ENCODE peak calls at places on chromosomes 12 and 14, in ten cellular contexts. One of them, this sample, is unnamed.

GRCh38 chr12:59780605-59781135 is 184.8 kb downstream of the SLC16A7 start:
- DNase-seq in central memory CD4-positive, alpha-beta T cell: no peak
- DNase-seq in HFFc6: peak; percentile 22
- DNase-seq in stimulated activated CD4-positive, alpha-beta T cell treated with anti-CD3 and anti-CD28 coated beads, Interleukin-15, amount 100 ng/mL, for 24 hours: no peak
- DNase-seq in WERI-Rb-1: no peak
- DNase-seq in neural progenitor cell: peak; percentile 50
- DNase-seq in COR-L47: no peak
- DNase-seq in GM19239: no peak
- DNase-seq in erythroblast: peak; percentile 25
- DNase-seq in Panc1: no peak
- DNase-seq in this sample: peak; percentile 7

GRCh38 chr12:124553862-124554428 is 13.5 kb downstream of the NCOR2 start:
- DNase-seq in central memory CD4-positive, alpha-beta T cell: no peak
- DNase-seq in HFFc6: no peak
- DNase-seq in stimulated activated CD4-positive, alpha-beta T cell treated with anti-CD3 and anti-CD28 coated beads, Interleukin-15, amount 100 ng/mL, for 24 hours: no peak
- DNase-seq in WERI-Rb-1: no peak
- DNase-seq in neural progenitor cell: no peak
- DNase-seq in COR-L47: no peak
- DNase-seq in GM19239: no peak
- DNase-seq in erythroblast: no peak
- DNase-seq in Panc1: no peak
- DNase-seq in this sample: no peak

GRCh38 chr14:74014299-74014698 is 4.8 kb downstream of the ENTPD5 start:
- DNase-seq in central memory CD4-positive, alpha-beta T cell: no peak
- DNase-seq in HFFc6: no peak
- DNase-seq in stimulated activated CD4-positive, alpha-beta T cell treated with anti-CD3 and anti-CD28 coated beads, Interleukin-15, amount 100 ng/mL, for 24 hours: no peak
- DNase-seq in WERI-Rb-1: no peak
- DNase-seq in neural progenitor cell: no peak
- DNase-seq in COR-L47: no peak
- DNase-seq in GM19239: no peak
- DNase-seq in erythroblast: no peak
- DNase-seq in Panc1: no peak
- DNase-seq in this sample: peak; percentile 63

GRCh38 chr12:95805864-95806669 is 15.5 kb upstream of the NTN4 start:
- DNase-seq in central memory CD4-positive, alpha-beta T cell: peak; percentile 71
- DNase-seq in HFFc6: peak; percentile 100
- DNase-seq in stimulated activated CD4-positive, alpha-beta T cell treated with anti-CD3 and anti-CD28 coated beads, Interleukin-15, amount 100 ng/mL, for 24 hours: no peak
- DNase-seq in WERI-Rb-1: no peak
- DNase-seq in neural progenitor cell: no peak
- DNase-seq in COR-L47: no peak
- DNase-seq in GM19239: no peak
- DNase-seq in erythroblast: no peak
- DNase-seq in Panc1: peak; percentile 97
- DNase-seq in this sample: no peak

GRCh38 chr12:754238-754816 is 1.9 kb downstream of the WNK1 start:
- DNase-seq in central memory CD4-positive, alpha-beta T cell: peak; percentile 31
- DNase-seq in HFFc6: no peak
- DNase-seq in stimulated activated CD4-positive, alpha-beta T cell treated with anti-CD3 and anti-CD28 coated beads, Interleukin-15, amount 100 ng/mL, for 24 hours: no peak
- DNase-seq in WERI-Rb-1: peak; percentile 12
- DNase-seq in neural progenitor cell: peak; percentile 4
- DNase-seq in COR-L47: no peak
- DNase-seq in GM19239: no peak
- DNase-seq in erythroblast: peak; percentile 45
- DNase-seq in Panc1: no peak
- DNase-seq in this sample: no peak

GRCh38 chr12:97075583-97076268 is 168.7 kb downstream of the NEDD1 start:
- DNase-seq in central memory CD4-positive, alpha-beta T cell: no peak
- DNase-seq in HFFc6: no peak
- DNase-seq in stimulated activated CD4-positive, alpha-beta T cell treated with anti-CD3 and anti-CD28 coated beads, Interleukin-15, amount 100 ng/mL, for 24 hours: no peak
- DNase-seq in WERI-Rb-1: no peak
- DNase-seq in neural progenitor cell: peak; percentile 28
- DNase-seq in COR-L47: no peak
- DNase-seq in GM19239: no peak
- DNase-seq in erythroblast: no peak
- DNase-seq in Panc1: no peak
- DNase-seq in this sample: no peak

GRCh38 chr14:22837750-22838538 is 1.6 kb downstream of the MMP14 start:
- DNase-seq in central memory CD4-positive, alpha-beta T cell: no peak
- DNase-seq in HFFc6: peak; percentile 42
- DNase-seq in stimulated activated CD4-positive, alpha-beta T cell treated with anti-CD3 and anti-CD28 coated beads, Interleukin-15, amount 100 ng/mL, for 24 hours: no peak
- DNase-seq in WERI-Rb-1: no peak
- DNase-seq in neural progenitor cell: no peak
- DNase-seq in COR-L47: no peak
- DNase-seq in GM19239: peak; percentile 2
- DNase-seq in erythroblast: no peak
- DNase-seq in Panc1: no peak
- DNase-seq in this sample: no peak

GRCh38 chr12:46388427-46388992 is 15.9 kb upstream of the SLC38A2 start:
- DNase-seq in central memory CD4-positive, alpha-beta T cell: no peak
- DNase-seq in HFFc6: peak; percentile 62
- DNase-seq in stimulated activated CD4-positive, alpha-beta T cell treated with anti-CD3 and anti-CD28 coated beads, Interleukin-15, amount 100 ng/mL, for 24 hours: no peak
- DNase-seq in WERI-Rb-1: no peak
- DNase-seq in neural progenitor cell: no peak
- DNase-seq in COR-L47: no peak
- DNase-seq in GM19239: no peak
- DNase-seq in erythroblast: no peak
- DNase-seq in Panc1: no peak
- DNase-seq in this sample: no peak

GRCh38 chr12:3453266-3453862 is 37.6 kb upstream of the PRMT8 start:
- DNase-seq in central memory CD4-positive, alpha-beta T cell: no peak
- DNase-seq in HFFc6: no peak
- DNase-seq in stimulated activated CD4-positive, alpha-beta T cell treated with anti-CD3 and anti-CD28 coated beads, Interleukin-15, amount 100 ng/mL, for 24 hours: no peak
- DNase-seq in WERI-Rb-1: no peak
- DNase-seq in neural progenitor cell: no peak
- DNase-seq in COR-L47: no peak
- DNase-seq in GM19239: no peak
- DNase-seq in erythroblast: no peak
- DNase-seq in Panc1: no peak
- DNase-seq in this sample: no peak

GRCh38 chr12:92571844-92572543 is 130.8 kb upstream of the PLEKHG7 start:
- DNase-seq in central memory CD4-positive, alpha-beta T cell: no peak
- DNase-seq in HFFc6: no peak
- DNase-seq in stimulated activated CD4-positive, alpha-beta T cell treated with anti-CD3 and anti-CD28 coated beads, Interleukin-15, amount 100 ng/mL, for 24 hours: no peak
- DNase-seq in WERI-Rb-1: no peak
- DNase-seq in neural progenitor cell: no peak
- DNase-seq in COR-L47: no peak
- DNase-seq in GM19239: no peak
- DNase-seq in erythroblast: no peak
- DNase-seq in Panc1: no peak
- DNase-seq in this sample: no peak

GRCh38 chr14:80587096-80587724 is 354.3 kb downstream of the CEP128 start:
- DNase-seq in central memory CD4-positive, alpha-beta T cell: peak; percentile 1
- DNase-seq in HFFc6: peak; percentile 47
- DNase-seq in stimulated activated CD4-positive, alpha-beta T cell treated with anti-CD3 and anti-CD28 coated beads, Interleukin-15, amount 100 ng/mL, for 24 hours: peak; percentile 3
- DNase-seq in WERI-Rb-1: no peak
- DNase-seq in neural progenitor cell: peak; percentile 32
- DNase-seq in COR-L47: peak; percentile 11
- DNase-seq in GM19239: peak; percentile 2
- DNase-seq in erythroblast: peak; percentile 29
- DNase-seq in Panc1: peak; percentile 17
- DNase-seq in this sample: peak; percentile 30

GRCh38 chr14:94143711-94144110 is 14.3 kb upstream of the IFI27L2 start:
- DNase-seq in central memory CD4-positive, alpha-beta T cell: no peak
- DNase-seq in HFFc6: no peak
- DNase-seq in stimulated activated CD4-positive, alpha-beta T cell treated with anti-CD3 and anti-CD28 coated beads, Interleukin-15, amount 100 ng/mL, for 24 hours: no peak
- DNase-seq in WERI-Rb-1: no peak
- DNase-seq in neural progenitor cell: no peak
- DNase-seq in COR-L47: no peak
- DNase-seq in GM19239: no peak
- DNase-seq in erythroblast: no peak
- DNase-seq in Panc1: no peak
- DNase-seq in this sample: no peak

GRCh38 chr14:61476737-61477410 is 155.5 kb downstream of the PRKCH start:
- DNase-seq in central memory CD4-positive, alpha-beta T cell: peak; percentile 95
- DNase-seq in HFFc6: peak; percentile 70
- DNase-seq in stimulated activated CD4-positive, alpha-beta T cell treated with anti-CD3 and anti-CD28 coated beads, Interleukin-15, amount 100 ng/mL, for 24 hours: peak; percentile 53
- DNase-seq in WERI-Rb-1: no peak
- DNase-seq in neural progenitor cell: no peak
- DNase-seq in COR-L47: no peak
- DNase-seq in GM19239: no peak
- DNase-seq in erythroblast: no peak
- DNase-seq in Panc1: no peak
- DNase-seq in this sample: no peak

GRCh38 chr12:111773801-111774551 is 7.2 kb downstream of the ALDH2 start:
- DNase-seq in central memory CD4-positive, alpha-beta T cell: no peak
- DNase-seq in HFFc6: peak; percentile 45
- DNase-seq in stimulated activated CD4-positive, alpha-beta T cell treated with anti-CD3 and anti-CD28 coated beads, Interleukin-15, amount 100 ng/mL, for 24 hours: no peak
- DNase-seq in WERI-Rb-1: peak; percentile 61
- DNase-seq in neural progenitor cell: peak; percentile 37
- DNase-seq in COR-L47: no peak
- DNase-seq in GM19239: no peak
- DNase-seq in erythroblast: no peak
- DNase-seq in Panc1: no peak
- DNase-seq in this sample: peak; percentile 89

GRCh38 chr12:50765325-50765911 is 1.5 kb downstream of the ATF1 start:
- DNase-seq in central memory CD4-positive, alpha-beta T cell: peak; percentile 57
- DNase-seq in HFFc6: peak; percentile 56
- DNase-seq in stimulated activated CD4-positive, alpha-beta T cell treated with anti-CD3 and anti-CD28 coated beads, Interleukin-15, amount 100 ng/mL, for 24 hours: peak; percentile 50
- DNase-seq in WERI-Rb-1: peak; percentile 20
- DNase-seq in neural progenitor cell: peak; percentile 65
- DNase-seq in COR-L47: peak; percentile 28
- DNase-seq in GM19239: peak; percentile 58
- DNase-seq in erythroblast: peak; percentile 84
- DNase-seq in Panc1: peak; percentile 75
- DNase-seq in this sample: peak; percentile 50

GRCh38 chr14:99426265-99426664 is 54.4 kb downstream of the SETD3 start:
- DNase-seq in central memory CD4-positive, alpha-beta T cell: no peak
- DNase-seq in HFFc6: no peak
- DNase-seq in stimulated activated CD4-positive, alpha-beta T cell treated with anti-CD3 and anti-CD28 coated beads, Interleukin-15, amount 100 ng/mL, for 24 hours: no peak
- DNase-seq in WERI-Rb-1: peak; percentile 26
- DNase-seq in neural progenitor cell: no peak
- DNase-seq in COR-L47: no peak
- DNase-seq in GM19239: no peak
- DNase-seq in erythroblast: no peak
- DNase-seq in Panc1: no peak
- DNase-seq in this sample: no peak

GRCh38 chr12:99157946-99158345 is 489.6 kb upstream of the GARIN6 start:
- DNase-seq in central memory CD4-positive, alpha-beta T cell: no peak
- DNase-seq in HFFc6: no peak
- DNase-seq in stimulated activated CD4-positive, alpha-beta T cell treated with anti-CD3 and anti-CD28 coated beads, Interleukin-15, amount 100 ng/mL, for 24 hours: no peak
- DNase-seq in WERI-Rb-1: no peak
- DNase-seq in neural progenitor cell: no peak
- DNase-seq in COR-L47: no peak
- DNase-seq in GM19239: no peak
- DNase-seq in erythroblast: no peak
- DNase-seq in Panc1: no peak
- DNase-seq in this sample: no peak

GRCh38 chr12:9895215-9895971 is 14.1 kb downstream of the KLRF2 start:
- DNase-seq in central memory CD4-positive, alpha-beta T cell: no peak
- DNase-seq in HFFc6: no peak
- DNase-seq in stimulated activated CD4-positive, alpha-beta T cell treated with anti-CD3 and anti-CD28 coated beads, Interleukin-15, amount 100 ng/mL, for 24 hours: no peak
- DNase-seq in WERI-Rb-1: no peak
- DNase-seq in neural progenitor cell: no peak
- DNase-seq in COR-L47: no peak
- DNase-seq in GM19239: no peak
- DNase-seq in erythroblast: peak; percentile 58
- DNase-seq in Panc1: no peak
- DNase-seq in this sample: no peak

GRCh38 chr14:101236496-101237240 is 324.6 kb upstream of the DIO3 start:
- DNase-seq in central memory CD4-positive, alpha-beta T cell: no peak
- DNase-seq in HFFc6: no peak
- DNase-seq in stimulated activated CD4-positive, alpha-beta T cell treated with anti-CD3 and anti-CD28 coated beads, Interleukin-15, amount 100 ng/mL, for 24 hours: no peak
- DNase-seq in WERI-Rb-1: no peak
- DNase-seq in neural progenitor cell: no peak
- DNase-seq in COR-L47: no peak
- DNase-seq in GM19239: no peak
- DNase-seq in erythroblast: no peak
- DNase-seq in Panc1: no peak
- DNase-seq in this sample: peak; percentile 16

GRCh38 chr12:93419388-93420034 is 22.2 kb downstream of the UBE2N start:
- DNase-seq in central memory CD4-positive, alpha-beta T cell: peak; percentile 43
- DNase-seq in HFFc6: peak; percentile 62
- DNase-seq in stimulated activated CD4-positive, alpha-beta T cell treated with anti-CD3 and anti-CD28 coated beads, Interleukin-15, amount 100 ng/mL, for 24 hours: no peak
- DNase-seq in WERI-Rb-1: no peak
- DNase-seq in neural progenitor cell: peak; percentile 42
- DNase-seq in COR-L47: peak; percentile 35
- DNase-seq in GM19239: no peak
- DNase-seq in erythroblast: peak; percentile 70
- DNase-seq in Panc1: no peak
- DNase-seq in this sample: peak; percentile 49

GRCh38 chr12:15116983-15117382 is 104.2 kb downstream of the RERG start:
- DNase-seq in central memory CD4-positive, alpha-beta T cell: no peak
- DNase-seq in HFFc6: no peak
- DNase-seq in stimulated activated CD4-positive, alpha-beta T cell treated with anti-CD3 and anti-CD28 coated beads, Interleukin-15, amount 100 ng/mL, for 24 hours: no peak
- DNase-seq in WERI-Rb-1: no peak
- DNase-seq in neural progenitor cell: no peak
- DNase-seq in COR-L47: no peak
- DNase-seq in GM19239: no peak
- DNase-seq in erythroblast: no peak
- DNase-seq in Panc1: no peak
- DNase-seq in this sample: no peak